ENCODE peak calls at places on chromosome 21, in five cellular contexts. One of them, this sample, is unnamed.

GRCh38 chr21:31180256-31181088 is 142.2 kb upstream of the KRTAP19-8 start:
- DNase-seq in HepG2: peak; percentile 13
- DNase-seq in HEK293T: peak; percentile 52
- DNase-seq in HCT116: peak; percentile 24
- DNase-seq in WTC11: no peak
- DNase-seq in this sample: no peak

GRCh38 chr21:41630249-41630648 is 122.3 kb upstream of the TMPRSS2 start:
- DNase-seq in HCT116: peak; percentile 86
- DNase-seq in HEK293T: no peak
- DNase-seq in HepG2: no peak
- DNase-seq in WTC11: no peak
- DNase-seq in this sample: no peak

GRCh38 chr21:45941338-45941710 is 40.2 kb upstream of the COL6A1 start:
- DNase-seq in HCT116: no peak
- DNase-seq in HEK293T: no peak
- DNase-seq in WTC11: no peak
- DNase-seq in HepG2: no peak
- DNase-seq in this sample: no peak

GRCh38 chr21:25518491-25518911 is 88.8 kb downstream of the MRPL39 start:
- DNase-seq in HCT116: no peak
- DNase-seq in HepG2: no peak
- DNase-seq in HEK293T: no peak
- DNase-seq in WTC11: peak; percentile 30
- DNase-seq in this sample: no peak

GRCh38 chr21:41511858-41512257 is 3.9 kb upstream of the TMPRSS2 start:
- DNase-seq in HEK293T: no peak
- DNase-seq in HCT116: no peak
- DNase-seq in HepG2: no peak
- DNase-seq in WTC11: no peak
- DNase-seq in this sample: no peak

GRCh38 chr21:28025111-28025510 is 967.6 kb downstream of the LTN1 start:
- DNase-seq in HepG2: no peak
- DNase-seq in HEK293T: no peak
- DNase-seq in HCT116: no peak
- DNase-seq in WTC11: no peak
- DNase-seq in this sample: no peak

GRCh38 chr21:31305888-31306287 is 38.2 kb downstream of the TIAM1 start:
- DNase-seq in HCT116: no peak
- DNase-seq in HEK293T: no peak
- DNase-seq in WTC11: no peak
- DNase-seq in HepG2: no peak
- DNase-seq in this sample: no peak

GRCh38 chr21:19507682-19508260 is 1104.2 kb upstream of the TMPRSS15 start:
- DNase-seq in HCT116: no peak
- DNase-seq in HEK293T: peak; percentile 18
- DNase-seq in WTC11: no peak
- DNase-seq in HepG2: no peak
- DNase-seq in this sample: no peak

GRCh38 chr21:31713973-31714740 is 17.8 kb downstream of the SCAF4 start:
- DNase-seq in HepG2: no peak
- DNase-seq in HCT116: no peak
- DNase-seq in HEK293T: no peak
- DNase-seq in WTC11: no peak
- DNase-seq in this sample: no peak

GRCh38 chr21:42233067-42233981 is 14.4 kb downstream of the ABCG1 start:
- DNase-seq in WTC11: peak; percentile 24
- DNase-seq in HCT116: no peak
- DNase-seq in HepG2: peak; percentile 30
- DNase-seq in HEK293T: no peak
- DNase-seq in this sample: peak; percentile 82

GRCh38 chr21:14740692-14741091 is 194.6 kb upstream of the SAMSN1 start:
- DNase-seq in HCT116: no peak
- DNase-seq in WTC11: no peak
- DNase-seq in HEK293T: no peak
- DNase-seq in HepG2: no peak
- DNase-seq in this sample: no peak

GRCh38 chr21:8990326-8991087 is 1530.9 kb upstream of the TPTE start:
- DNase-seq in HCT116: no peak
- DNase-seq in HEK293T: no peak
- DNase-seq in WTC11: no peak
- DNase-seq in HepG2: peak; percentile 94
- DNase-seq in this sample: no peak

GRCh38 chr21:34801519-34802132 is 132.8 kb downstream of the CLIC6 start:
- DNase-seq in HepG2: no peak
- DNase-seq in HCT116: no peak
- DNase-seq in WTC11: peak; percentile 43
- DNase-seq in HEK293T: no peak
- DNase-seq in this sample: no peak

GRCh38 chr21:36566606-36567005 is 86.7 kb upstream of the CLDN14 start:
- DNase-seq in WTC11: no peak
- DNase-seq in HEK293T: no peak
- DNase-seq in HepG2: no peak
- DNase-seq in HCT116: no peak
- DNase-seq in this sample: no peak

GRCh38 chr21:46325073-46325912 is 1.3 kb downstream of the PCNT start:
- DNase-seq in WTC11: peak; percentile 70
- DNase-seq in HEK293T: peak; percentile 71
- DNase-seq in HCT116: peak; percentile 28
- DNase-seq in HepG2: peak; percentile 35
- DNase-seq in this sample: no peak

GRCh38 chr21:35075546-35075945 is 26.4 kb upstream of the RUNX1 start:
- DNase-seq in HEK293T: no peak
- DNase-seq in HepG2: no peak
- DNase-seq in HCT116: no peak
- DNase-seq in WTC11: no peak
- DNase-seq in this sample: no peak

GRCh38 chr21:34582506-34583150 is 32.3 kb downstream of the RCAN1 start:
- DNase-seq in HEK293T: peak; percentile 61
- DNase-seq in WTC11: no peak
- DNase-seq in HepG2: peak; percentile 37
- DNase-seq in HCT116: no peak
- DNase-seq in this sample: no peak

DNA sequence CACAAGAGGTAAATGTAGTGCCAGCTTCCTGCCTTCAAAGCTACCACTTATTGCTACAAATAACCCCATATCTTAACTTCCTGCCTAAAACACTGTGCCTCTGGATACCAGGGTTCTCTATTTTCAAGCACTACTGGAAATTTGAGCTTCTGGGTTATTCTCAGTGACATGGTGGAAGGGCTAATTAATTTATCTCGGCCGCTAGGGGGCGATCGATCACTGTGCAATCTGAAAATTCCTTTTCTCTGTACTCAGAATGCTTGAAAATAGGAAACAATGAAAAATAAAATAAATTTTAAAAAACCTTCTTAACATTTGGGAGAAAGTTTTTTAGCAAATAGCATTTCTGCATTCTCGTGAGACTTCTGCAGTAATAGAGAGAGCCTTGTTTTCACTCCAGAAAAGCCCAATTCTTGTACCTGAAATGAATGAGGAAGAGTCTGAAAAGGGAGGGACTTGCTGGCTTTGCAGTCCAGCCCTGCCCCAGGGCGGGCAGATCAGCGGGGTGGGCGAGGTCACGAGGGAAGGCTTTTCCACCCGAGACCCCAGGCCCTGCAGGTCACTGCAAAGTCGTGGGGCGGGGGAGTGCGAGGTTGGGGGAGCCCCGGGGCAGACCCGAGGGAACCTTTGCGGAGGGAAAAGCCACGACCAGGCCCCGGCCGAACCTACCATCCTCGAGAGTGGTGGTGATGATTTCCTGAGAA is 276.7 kb downstream of the PCP4 start:
- DNase-seq in HEK293T: peak; percentile 40
- DNase-seq in HCT116: peak; percentile 6
- DNase-seq in WTC11: peak; percentile 69
- DNase-seq in HepG2: peak; percentile 10
- DNase-seq in this sample: no peak
- TF ChIP-seq SP1 in HEK293T: no peak
- TF ChIP-seq SP1 in HCT116: no peak
- TF ChIP-seq SP1 in WTC11: no peak
- TF ChIP-seq SP1 in HepG2: no peak
- TF ChIP-seq SP1 in this sample: no peak

GRCh38 chr21:17576080-17576835 is 36.4 kb downstream of the BTG3 start:
- DNase-seq in HCT116: no peak
- DNase-seq in WTC11: no peak
- DNase-seq in HepG2: no peak
- DNase-seq in HEK293T: peak; percentile 18
- DNase-seq in this sample: no peak

GRCh38 chr21:17577701-17578100 is 35.0 kb downstream of the BTG3 start:
- DNase-seq in HEK293T: no peak
- DNase-seq in HCT116: no peak
- DNase-seq in HepG2: no peak
- DNase-seq in WTC11: no peak
- DNase-seq in this sample: no peak

GRCh38 chr21:17570773-17571172 is 41.9 kb downstream of the BTG3 start:
- DNase-seq in HepG2: no peak
- DNase-seq in WTC11: no peak
- DNase-seq in HCT116: no peak
- DNase-seq in HEK293T: no peak
- DNase-seq in this sample: no peak

GRCh38 chr21:17575076-17575475 is 37.6 kb downstream of the BTG3 start:
- DNase-seq in WTC11: no peak
- DNase-seq in HepG2: no peak
- DNase-seq in HEK293T: no peak
- DNase-seq in HCT116: no peak
- DNase-seq in this sample: no peak

GRCh38 chr21:17572431-17572830 is 40.3 kb downstream of the BTG3 start:
- DNase-seq in HEK293T: no peak
- DNase-seq in HepG2: no peak
- DNase-seq in WTC11: no peak
- DNase-seq in HCT116: no peak
- DNase-seq in this sample: no peak
- TF ChIP-seq SP1 in HEK293T: no peak
- TF ChIP-seq SP1 in HepG2: no peak
- TF ChIP-seq SP1 in WTC11: no peak
- TF ChIP-seq SP1 in HCT116: no peak
- TF ChIP-seq SP1 in this sample: no peak

GRCh38 chr21:17003763-17004373 is 509.0 kb upstream of the CXADR start:
- DNase-seq in HEK293T: no peak
- DNase-seq in HCT116: no peak
- DNase-seq in HepG2: no peak
- DNase-seq in WTC11: no peak
- DNase-seq in this sample: no peak
- TF ChIP-seq SP1 in HEK293T: no peak
- TF ChIP-seq SP1 in HCT116: no peak
- TF ChIP-seq SP1 in HepG2: no peak
- TF ChIP-seq SP1 in WTC11: no peak
- TF ChIP-seq SP1 in this sample: no peak

GRCh38 chr21:29025328-29025713 is 853 bp downstream of the USP16 start:
- DNase-seq in HepG2: no peak
- DNase-seq in HEK293T: no peak
- DNase-seq in WTC11: no peak
- DNase-seq in HCT116: no peak
- DNase-seq in this sample: no peak
- TF ChIP-seq SP1 in HepG2: no peak
- TF ChIP-seq SP1 in HEK293T: no peak
- TF ChIP-seq SP1 in WTC11: no peak
- TF ChIP-seq SP1 in HCT116: no peak
- TF ChIP-seq SP1 in this sample: no peak

GRCh38 chr21:16087523-16087922 is 357.7 kb downstream of the USP25 start:
- DNase-seq in HCT116: no peak
- DNase-seq in HEK293T: no peak
- DNase-seq in WTC11: no peak
- DNase-seq in HepG2: no peak
- DNase-seq in this sample: no peak

GRCh38 chr21:16086936-16087335 is 357.2 kb downstream of the USP25 start:
- DNase-seq in WTC11: no peak
- DNase-seq in HEK293T: no peak
- DNase-seq in HepG2: no peak
- DNase-seq in HCT116: no peak
- DNase-seq in this sample: no peak

GRCh38 chr21:16086121-16086520 is 356.3 kb downstream of the USP25 start:
- DNase-seq in HCT116: no peak
- DNase-seq in HEK293T: no peak
- DNase-seq in HepG2: no peak
- DNase-seq in WTC11: no peak
- DNase-seq in this sample: no peak

GRCh38 chr21:16084776-16085364 is 355.1 kb downstream of the USP25 start:
- DNase-seq in WTC11: no peak
- DNase-seq in HEK293T: peak; percentile 37
- DNase-seq in HepG2: no peak
- DNase-seq in HCT116: no peak
- DNase-seq in this sample: no peak

DNA sequence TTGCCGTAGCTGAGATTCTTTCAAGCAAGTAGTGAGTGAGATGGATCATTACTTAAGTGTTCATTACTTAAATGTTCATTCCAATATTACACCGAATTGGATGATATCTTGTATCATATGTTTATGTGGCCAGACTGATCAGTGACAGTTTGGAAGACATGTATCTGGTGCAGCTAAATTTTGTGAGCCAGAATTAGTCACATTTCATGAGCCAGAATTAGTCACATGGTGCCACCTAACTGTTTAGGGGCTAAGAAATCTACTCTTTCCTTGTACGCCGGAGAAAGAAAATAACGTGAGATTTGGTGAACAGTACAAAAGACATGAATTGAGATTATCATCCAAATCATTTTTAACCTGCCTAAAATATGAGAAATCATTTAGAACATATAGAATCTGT is 355.7 kb downstream of the USP25 start:
- DNase-seq in HCT116: no peak
- DNase-seq in WTC11: no peak
- DNase-seq in HEK293T: no peak
- DNase-seq in HepG2: no peak
- DNase-seq in this sample: no peak
- TF ChIP-seq SP1 in HCT116: no peak
- TF ChIP-seq SP1 in WTC11: no peak
- TF ChIP-seq SP1 in HEK293T: no peak
- TF ChIP-seq SP1 in HepG2: no peak
- TF ChIP-seq SP1 in this sample: no peak

GRCh38 chr21:44898851-44899767 is 21.6 kb downstream of the ITGB2 start:
- DNase-seq in WTC11: no peak
- DNase-seq in HEK293T: no peak
- DNase-seq in HCT116: no peak
- DNase-seq in HepG2: no peak
- DNase-seq in this sample: no peak

GRCh38 chr21:44900559-44901251 is 20.0 kb downstream of the ITGB2 start:
- DNase-seq in WTC11: peak; percentile 3
- DNase-seq in HepG2: no peak
- DNase-seq in HEK293T: no peak
- DNase-seq in HCT116: no peak
- DNase-seq in this sample: no peak

GRCh38 chr21:44901391-44902074 is 19.2 kb downstream of the ITGB2 start:
- DNase-seq in HCT116: no peak
- DNase-seq in HepG2: no peak
- DNase-seq in HEK293T: no peak
- DNase-seq in WTC11: no peak
- DNase-seq in this sample: no peak

GRCh38 chr21:44898011-44898493 is 22.6 kb downstream of the ITGB2 start:
- DNase-seq in HCT116: no peak
- DNase-seq in HEK293T: no peak
- DNase-seq in WTC11: no peak
- DNase-seq in HepG2: no peak
- DNase-seq in this sample: no peak

GRCh38 chr21:44899768-44900558 is 20.7 kb downstream of the ITGB2 start:
- DNase-seq in WTC11: peak; percentile 9
- DNase-seq in HEK293T: no peak
- DNase-seq in HCT116: no peak
- DNase-seq in HepG2: no peak
- DNase-seq in this sample: no peak
- TF ChIP-seq SP1 in WTC11: no peak
- TF ChIP-seq SP1 in HEK293T: no peak
- TF ChIP-seq SP1 in HCT116: no peak
- TF ChIP-seq SP1 in HepG2: no peak
- TF ChIP-seq SP1 in this sample: no peak

GRCh38 chr21:38688068-38688467 is 117.7 kb upstream of the ETS2 start:
- DNase-seq in HEK293T: no peak
- DNase-seq in HepG2: no peak
- DNase-seq in HCT116: no peak
- DNase-seq in WTC11: no peak
- DNase-seq in this sample: no peak
- TF ChIP-seq SP1 in HEK293T: no peak
- TF ChIP-seq SP1 in HepG2: no peak
- TF ChIP-seq SP1 in HCT116: no peak
- TF ChIP-seq SP1 in WTC11: no peak
- TF ChIP-seq SP1 in this sample: no peak

This sample was measured in GM12878.